ENCODE peak calls at places on chromosomes 13 and 19, in seven cellular contexts. One of them, this sample, is unnamed.

GRCh38 chr19:47414469-47414868 is 4.9 kb downstream of the MEIS3 start:
- DNase-seq in uterus: no peak
- DNase-seq in GM13976: no peak
- DNase-seq in glutamatergic neuron: peak
- DNase-seq in progenitor cell of endocrine pancreas: no peak
- DNase-seq in astrocyte: no peak
- DNase-seq in fibroblast of lung: no peak
- DNase-seq in this sample: no peak

GRCh38 chr13:71124230-71124629 is 742.8 kb downstream of the DACH1 start:
- DNase-seq in uterus: no peak
- DNase-seq in GM13976: no peak
- DNase-seq in glutamatergic neuron: no peak
- DNase-seq in progenitor cell of endocrine pancreas: no peak
- DNase-seq in astrocyte: no peak
- DNase-seq in fibroblast of lung: no peak
- DNase-seq in this sample: no peak

GRCh38 chr13:113192902-113193301 is 15.6 kb downstream of the PCID2 start:
- DNase-seq in uterus: no peak
- DNase-seq in GM13976: no peak
- DNase-seq in glutamatergic neuron: no peak
- DNase-seq in progenitor cell of endocrine pancreas: no peak
- DNase-seq in astrocyte: peak
- DNase-seq in fibroblast of lung: peak
- DNase-seq in this sample: no peak

GRCh38 chr19:33740811-33741396 is 55.8 kb upstream of the KCTD15 start:
- DNase-seq in uterus: no peak
- DNase-seq in GM13976: no peak
- DNase-seq in glutamatergic neuron: no peak
- DNase-seq in progenitor cell of endocrine pancreas: peak
- DNase-seq in astrocyte: peak
- DNase-seq in fibroblast of lung: peak
- DNase-seq in this sample: no peak

GRCh38 chr13:80881495-80882482 is 540.9 kb upstream of the SPRY2 start:
- DNase-seq in uterus: no peak
- DNase-seq in GM13976: no peak
- DNase-seq in glutamatergic neuron: no peak
- DNase-seq in progenitor cell of endocrine pancreas: no peak
- DNase-seq in astrocyte: no peak
- DNase-seq in fibroblast of lung: no peak
- DNase-seq in this sample: no peak

GRCh38 chr13:51674276-51674675 is 90.0 kb downstream of the WDFY2 start:
- DNase-seq in uterus: no peak
- DNase-seq in GM13976: no peak
- DNase-seq in glutamatergic neuron: no peak
- DNase-seq in progenitor cell of endocrine pancreas: peak
- DNase-seq in astrocyte: no peak
- DNase-seq in fibroblast of lung: no peak
- DNase-seq in this sample: no peak

GRCh38 chr19:48887861-48888612 is 10.5 kb downstream of the TULP2 start:
- DNase-seq in uterus: no peak
- DNase-seq in GM13976: no peak
- DNase-seq in glutamatergic neuron: no peak
- DNase-seq in progenitor cell of endocrine pancreas: no peak
- DNase-seq in astrocyte: no peak
- DNase-seq in fibroblast of lung: no peak
- DNase-seq in this sample: no peak

GRCh38 chr13:109309625-109310363 is 476.6 kb downstream of the IRS2 start:
- DNase-seq in uterus: no peak
- DNase-seq in GM13976: no peak
- DNase-seq in glutamatergic neuron: no peak
- DNase-seq in progenitor cell of endocrine pancreas: no peak
- DNase-seq in astrocyte: no peak
- DNase-seq in fibroblast of lung: no peak
- DNase-seq in this sample: no peak

GRCh38 chr13:32676242-32676641 is 90.0 kb downstream of the PDS5B start:
- DNase-seq in uterus: no peak
- DNase-seq in GM13976: no peak
- DNase-seq in glutamatergic neuron: no peak
- DNase-seq in progenitor cell of endocrine pancreas: no peak
- DNase-seq in astrocyte: peak
- DNase-seq in fibroblast of lung: peak
- DNase-seq in this sample: no peak

GRCh38 chr19:16262618-16263017 is 62.0 kb upstream of the KLF2 start:
- DNase-seq in uterus: no peak
- DNase-seq in GM13976: no peak
- DNase-seq in glutamatergic neuron: no peak
- DNase-seq in progenitor cell of endocrine pancreas: no peak
- DNase-seq in astrocyte: no peak
- DNase-seq in fibroblast of lung: no peak
- DNase-seq in this sample: no peak

GRCh38 chr13:109208522-109208921 is 577.9 kb downstream of the IRS2 start:
- DNase-seq in uterus: no peak
- DNase-seq in GM13976: no peak
- DNase-seq in glutamatergic neuron: no peak
- DNase-seq in progenitor cell of endocrine pancreas: no peak
- DNase-seq in astrocyte: no peak
- DNase-seq in fibroblast of lung: no peak
- DNase-seq in this sample: no peak

GRCh38 chr13:109163052-109163413 is 533.6 kb downstream of the MYO16 start:
- DNase-seq in uterus: no peak
- DNase-seq in GM13976: no peak
- DNase-seq in glutamatergic neuron: no peak
- DNase-seq in progenitor cell of endocrine pancreas: no peak
- DNase-seq in astrocyte: no peak
- DNase-seq in fibroblast of lung: no peak
- DNase-seq in this sample: no peak

GRCh38 chr19:954672-955494 is 29.0 kb downstream of the ARID3A start:
- DNase-seq in uterus: no peak
- DNase-seq in GM13976: peak
- DNase-seq in glutamatergic neuron: no peak
- DNase-seq in progenitor cell of endocrine pancreas: no peak
- DNase-seq in astrocyte: no peak
- DNase-seq in fibroblast of lung: no peak
- DNase-seq in this sample: no peak

GRCh38 chr19:48854103-48854502 is 14.3 kb downstream of the PLEKHA4 start:
- DNase-seq in uterus: no peak
- DNase-seq in GM13976: no peak
- DNase-seq in glutamatergic neuron: no peak
- DNase-seq in progenitor cell of endocrine pancreas: no peak
- DNase-seq in astrocyte: no peak
- DNase-seq in fibroblast of lung: no peak
- DNase-seq in this sample: no peak

GRCh38 chr19:55015126-55015525 is 22.9 kb downstream of the GP6 start:
- DNase-seq in uterus: no peak
- DNase-seq in GM13976: no peak
- DNase-seq in glutamatergic neuron: no peak
- DNase-seq in progenitor cell of endocrine pancreas: no peak
- DNase-seq in astrocyte: no peak
- DNase-seq in fibroblast of lung: no peak
- DNase-seq in this sample: no peak

GRCh38 chr13:51101636-51102218 is 9.3 kb downstream of the C13orf42 start:
- DNase-seq in uterus: no peak
- DNase-seq in GM13976: no peak
- DNase-seq in glutamatergic neuron: no peak
- DNase-seq in progenitor cell of endocrine pancreas: no peak
- DNase-seq in astrocyte: no peak
- DNase-seq in fibroblast of lung: no peak
- DNase-seq in this sample: no peak

GRCh38 chr13:20131057-20131832 is 29.6 kb downstream of the GJA3 start:
- DNase-seq in uterus: no peak
- DNase-seq in GM13976: no peak
- DNase-seq in glutamatergic neuron: no peak
- DNase-seq in progenitor cell of endocrine pancreas: no peak
- DNase-seq in astrocyte: no peak
- DNase-seq in fibroblast of lung: no peak
- DNase-seq in this sample: peak

GRCh38 chr13:74444161-74444571 is 310.0 kb upstream of the KLF12 start:
- DNase-seq in uterus: no peak
- DNase-seq in GM13976: no peak
- DNase-seq in glutamatergic neuron: no peak
- DNase-seq in progenitor cell of endocrine pancreas: no peak
- DNase-seq in astrocyte: peak
- DNase-seq in fibroblast of lung: peak
- DNase-seq in this sample: no peak

GRCh38 chr13:76048675-76049396 is 412.7 kb downstream of the LMO7 start:
- DNase-seq in uterus: no peak
- DNase-seq in GM13976: no peak
- DNase-seq in glutamatergic neuron: no peak
- DNase-seq in progenitor cell of endocrine pancreas: no peak
- DNase-seq in astrocyte: no peak
- DNase-seq in fibroblast of lung: no peak
- DNase-seq in this sample: no peak

GRCh38 chr13:30892966-30893365 is 13.1 kb upstream of the MEDAG start:
- DNase-seq in uterus: peak
- DNase-seq in GM13976: no peak
- DNase-seq in glutamatergic neuron: peak
- DNase-seq in progenitor cell of endocrine pancreas: peak
- DNase-seq in astrocyte: peak
- DNase-seq in fibroblast of lung: peak
- DNase-seq in this sample: no peak

GRCh38 chr13:101082441-101082840 is 333.9 kb downstream of the NALCN start:
- DNase-seq in uterus: no peak
- DNase-seq in GM13976: no peak
- DNase-seq in glutamatergic neuron: no peak
- DNase-seq in progenitor cell of endocrine pancreas: no peak
- DNase-seq in astrocyte: no peak
- DNase-seq in fibroblast of lung: no peak
- DNase-seq in this sample: no peak

GRCh38 chr13:48437381-48437780 is 24.5 kb upstream of the LPAR6 start:
- DNase-seq in uterus: peak
- DNase-seq in GM13976: no peak
- DNase-seq in glutamatergic neuron: no peak
- DNase-seq in progenitor cell of endocrine pancreas: no peak
- DNase-seq in astrocyte: peak
- DNase-seq in fibroblast of lung: peak
- DNase-seq in this sample: no peak

GRCh38 chr19:10552596-10553053 is 8.9 kb downstream of the ATG4D start:
- DNase-seq in uterus: no peak
- DNase-seq in GM13976: no peak
- DNase-seq in glutamatergic neuron: no peak
- DNase-seq in progenitor cell of endocrine pancreas: no peak
- DNase-seq in astrocyte: no peak
- DNase-seq in fibroblast of lung: peak
- DNase-seq in this sample: no peak

GRCh38 chr19:45404557-45405434 is at the start of gene PPP1R13L:
- DNase-seq in uterus: peak
- DNase-seq in GM13976: peak
- DNase-seq in glutamatergic neuron: no peak
- DNase-seq in progenitor cell of endocrine pancreas: peak
- DNase-seq in astrocyte: peak
- DNase-seq in fibroblast of lung: peak
- DNase-seq in this sample: peak

GRCh38 chr19:45405435-45406164 is 731 bp upstream of the PPP1R13L start:
- DNase-seq in uterus: peak
- DNase-seq in GM13976: peak
- DNase-seq in glutamatergic neuron: peak
- DNase-seq in progenitor cell of endocrine pancreas: peak
- DNase-seq in astrocyte: peak
- DNase-seq in fibroblast of lung: peak
- DNase-seq in this sample: peak

GRCh38 chr19:45402469-45403070 is 2.3 kb downstream of the PPP1R13L start:
- DNase-seq in uterus: no peak
- DNase-seq in GM13976: no peak
- DNase-seq in glutamatergic neuron: peak
- DNase-seq in progenitor cell of endocrine pancreas: peak
- DNase-seq in astrocyte: no peak
- DNase-seq in fibroblast of lung: peak
- DNase-seq in this sample: no peak

GRCh38 chr19:45403272-45403671 is 1.6 kb downstream of the PPP1R13L start:
- DNase-seq in uterus: no peak
- DNase-seq in GM13976: no peak
- DNase-seq in glutamatergic neuron: no peak
- DNase-seq in progenitor cell of endocrine pancreas: no peak
- DNase-seq in astrocyte: no peak
- DNase-seq in fibroblast of lung: no peak
- DNase-seq in this sample: no peak

GRCh38 chr19:45403781-45404556 is 900 bp downstream of the PPP1R13L start:
- DNase-seq in uterus: peak
- DNase-seq in GM13976: peak
- DNase-seq in glutamatergic neuron: peak
- DNase-seq in progenitor cell of endocrine pancreas: peak
- DNase-seq in astrocyte: no peak
- DNase-seq in fibroblast of lung: no peak
- DNase-seq in this sample: no peak
- TF ChIP-seq CTCF in uterus: peak
- TF ChIP-seq CTCF in GM13976: peak
- TF ChIP-seq CTCF in glutamatergic neuron: peak
- TF ChIP-seq CTCF in progenitor cell of endocrine pancreas: peak
- TF ChIP-seq CTCF in astrocyte: peak
- TF ChIP-seq CTCF in fibroblast of lung: peak
- TF ChIP-seq CTCF in this sample: peak

DNA sequence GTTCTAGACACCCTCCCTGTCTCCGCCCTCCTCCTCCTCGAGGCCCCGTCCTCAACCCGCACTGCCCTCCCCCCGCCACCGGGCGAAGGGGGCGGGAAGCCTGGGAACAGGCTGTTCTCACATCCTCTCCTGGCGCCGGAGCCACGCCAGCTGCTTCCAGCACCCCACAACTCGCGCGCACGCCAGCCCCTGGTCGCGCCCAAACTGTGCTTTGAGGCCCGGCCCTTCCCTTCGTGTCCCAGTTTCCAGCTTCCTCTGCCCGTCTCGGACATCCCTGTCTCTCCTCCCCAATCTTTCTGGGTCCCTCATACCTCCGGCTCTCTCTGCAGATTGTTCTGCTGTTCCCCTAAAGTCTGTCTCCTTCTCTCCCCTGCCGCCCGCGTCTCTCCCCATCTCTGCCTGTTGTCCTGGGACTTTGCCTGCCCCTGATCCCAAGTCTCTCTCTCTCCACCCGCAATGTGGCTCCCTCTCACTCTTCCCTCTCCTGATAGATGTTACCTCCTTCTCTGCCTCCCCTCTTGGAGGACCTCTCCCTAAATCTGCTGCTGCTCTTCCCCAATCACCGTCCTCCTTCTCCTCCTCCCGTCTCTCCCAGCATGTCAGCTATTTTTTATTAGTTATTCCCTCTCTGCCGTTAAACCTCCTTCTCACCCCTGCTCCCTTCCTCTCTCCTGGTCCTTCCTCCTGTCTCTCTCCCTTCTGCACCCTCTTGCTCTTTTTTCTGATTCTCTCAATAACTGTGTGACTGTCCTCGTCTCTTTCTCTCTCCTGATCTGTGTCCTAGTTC is 14.2 kb downstream of the DPF1 start:
- DNase-seq in uterus: peak
- DNase-seq in GM13976: no peak
- DNase-seq in glutamatergic neuron: peak
- DNase-seq in progenitor cell of endocrine pancreas: no peak
- DNase-seq in astrocyte: no peak
- DNase-seq in fibroblast of lung: peak
- DNase-seq in this sample: no peak
- TF ChIP-seq CTCF in uterus: no peak
- TF ChIP-seq CTCF in GM13976: no peak
- TF ChIP-seq CTCF in glutamatergic neuron: no peak
- TF ChIP-seq CTCF in progenitor cell of endocrine pancreas: no peak
- TF ChIP-seq CTCF in astrocyte: no peak
- TF ChIP-seq CTCF in fibroblast of lung: no peak
- TF ChIP-seq CTCF in this sample: no peak

GRCh38 chr19:5204212-5204611 is 136.4 kb downstream of the PTPRS start:
- DNase-seq in uterus: no peak
- DNase-seq in GM13976: no peak
- DNase-seq in glutamatergic neuron: no peak
- DNase-seq in progenitor cell of endocrine pancreas: no peak
- DNase-seq in astrocyte: no peak
- DNase-seq in fibroblast of lung: no peak
- DNase-seq in this sample: no peak
- TF ChIP-seq CTCF in uterus: no peak
- TF ChIP-seq CTCF in GM13976: no peak
- TF ChIP-seq CTCF in glutamatergic neuron: no peak
- TF ChIP-seq CTCF in progenitor cell of endocrine pancreas: no peak
- TF ChIP-seq CTCF in astrocyte: no peak
- TF ChIP-seq CTCF in fibroblast of lung: no peak
- TF ChIP-seq CTCF in this sample: no peak

GRCh38 chr13:45737571-45738002 is 35.5 kb downstream of the CBY2 start:
- DNase-seq in uterus: no peak
- DNase-seq in GM13976: peak
- DNase-seq in glutamatergic neuron: peak
- DNase-seq in progenitor cell of endocrine pancreas: no peak
- DNase-seq in astrocyte: no peak
- DNase-seq in fibroblast of lung: no peak
- DNase-seq in this sample: no peak
- TF ChIP-seq CTCF in uterus: no peak
- TF ChIP-seq CTCF in GM13976: no peak
- TF ChIP-seq CTCF in glutamatergic neuron: peak
- TF ChIP-seq CTCF in progenitor cell of endocrine pancreas: peak
- TF ChIP-seq CTCF in astrocyte: no peak
- TF ChIP-seq CTCF in fibroblast of lung: no peak
- TF ChIP-seq CTCF in this sample: no peak